ENCODE peak calls at places on chromosome 9, in four cellular contexts. Q is endothelial cell of umbilical vein, X is K562, U is GM12878. V is an unnamed sample.

GRCh38 chr9:93459432-93459847 is 6.1 kb upstream of the FAM120AOS start:
- DNase-seq in U (no peak), Q (no peak), X (no peak), V (no peak)

GRCh38 chr9:106784076-106784475 is 78.9 kb upstream of the ZNF462 start:
- DNase-seq in X (no peak), Q (no peak), U (no peak), V (no peak)

GRCh38 chr9:14031761-14032279 is 282.1 kb downstream of the NFIB start:
- DNase-seq in X (no peak), Q (peak), U (no peak), V (no peak)

GRCh38 chr9:20981486-20981885 is 50.0 kb downstream of the HACD4 start:
- DNase-seq in X (no peak), U (no peak), Q (peak), V (peak)

GRCh38 chr9:110278080-110278707 is 21.9 kb upstream of the TXN start:
- DNase-seq in U (no peak), X (no peak), Q (peak), V (peak)

GRCh38 chr9:14075218-14075617 is 238.7 kb downstream of the NFIB start:
- DNase-seq in U (no peak), Q (no peak), X (no peak), V (no peak)

GRCh38 chr9:105248691-105249090 is 4.2 kb downstream of the SLC44A1 start:
- DNase-seq in X (no peak), Q (no peak), U (no peak), V (no peak)

GRCh38 chr9:121744687-121745395 is 93.4 kb downstream of the DAB2IP start:
- DNase-seq in Q (no peak), X (no peak), U (no peak), V (peak)

GRCh38 chr9:87732756-87733155 is 6.8 kb downstream of the CTSL start:
- DNase-seq in U (no peak), Q (no peak), X (no peak), V (no peak)

GRCh38 chr9:16202913-16203734 is 650.3 kb downstream of the CCDC171 start:
- DNase-seq in Q (peak), X (no peak), U (no peak), V (peak)

GRCh38 chr9:13160051-13160450 is 119.4 kb downstream of the MPDZ start:
- DNase-seq in U (no peak), Q (no peak), X (no peak), V (no peak)

GRCh38 chr9:88182501-88182900 is 44.2 kb upstream of the SPATA31C2 start:
- DNase-seq in U (no peak), X (no peak), Q (no peak), V (no peak)

GRCh38 chr9:124105266-124105665 is 93.7 kb downstream of the LHX2 start:
- DNase-seq in Q (no peak), X (no peak), U (no peak), V (no peak)

GRCh38 chr9:79708541-79708940 is 136.8 kb downstream of the TLE4 start:
- DNase-seq in Q (no peak), X (no peak), U (no peak), V (no peak)

GRCh38 chr9:116075191-116075590 is 78.4 kb upstream of the PAPPA start:
- DNase-seq in U (no peak), X (no peak), Q (no peak), V (peak)

GRCh38 chr9:28134577-28134976 is 561.3 kb upstream of the C9orf72 start:
- DNase-seq in Q (peak), X (no peak), U (no peak), V (no peak)

GRCh38 chr9:77005216-77005615 is 14.2 kb upstream of the FOXB2 start:
- DNase-seq in X (no peak), Q (peak), U (no peak), V (no peak)

GRCh38 chr9:108835831-108836230 is 20.0 kb downstream of the ACTL7B start:
- DNase-seq in Q (no peak), X (no peak), U (no peak), V (no peak)

GRCh38 chr9:92658176-92658575 is 11.8 kb downstream of the IPPK start:
- DNase-seq in X (no peak), Q (no peak), U (no peak), V (no peak)

GRCh38 chr9:94868462-94868861 is 142.0 kb downstream of the AOPEP start:
- DNase-seq in Q (no peak), U (no peak), X (no peak), V (peak)

GRCh38 chr9:94869415-94869838 is 142.9 kb downstream of the AOPEP start:
- DNase-seq in Q (peak), X (no peak), U (no peak), V (peak)

GRCh38 chr9:94870465-94870792 is 143.9 kb downstream of the AOPEP start:
- DNase-seq in Q (no peak), X (no peak), U (no peak), V (no peak)

GRCh38 chr9:94872921-94873511 is 146.5 kb downstream of the AOPEP start:
- DNase-seq in X (no peak), Q (peak), U (no peak), V (no peak)

DNA sequence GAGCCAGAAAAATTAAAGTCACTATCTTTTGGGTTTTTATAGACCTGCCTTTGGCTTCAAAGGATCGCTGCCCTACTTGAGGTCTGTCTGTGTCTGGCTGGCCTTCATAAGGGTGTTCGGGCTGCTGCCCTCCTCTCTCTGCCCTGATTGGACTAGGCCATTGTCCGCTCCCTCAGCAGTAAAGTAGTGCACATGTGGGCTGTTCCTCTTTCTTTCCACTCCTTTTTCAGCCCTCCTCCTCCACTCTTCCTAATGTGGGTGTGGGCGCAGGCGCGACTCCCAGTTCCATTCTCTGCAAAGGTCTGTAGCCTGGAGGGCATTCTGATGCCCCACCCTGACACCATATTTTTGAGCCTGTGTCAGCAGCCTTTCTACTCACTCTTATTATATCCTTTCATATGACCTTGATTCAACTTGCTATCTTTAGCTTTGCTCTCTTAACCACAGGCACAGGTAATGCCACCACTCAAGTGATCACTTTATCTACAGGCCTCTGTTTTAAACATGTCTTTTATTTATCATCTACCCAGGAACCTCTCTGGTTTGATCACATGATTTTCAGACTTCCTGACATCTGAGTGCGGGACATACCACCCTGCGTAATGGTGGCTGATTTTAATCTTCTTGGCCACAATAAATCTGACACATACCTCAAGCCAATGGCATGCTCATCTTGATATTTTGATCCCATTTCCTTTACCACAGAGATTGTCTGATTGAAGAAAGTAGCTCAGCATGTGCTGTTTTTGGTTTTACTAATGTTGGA is 144.5 kb downstream of the AOPEP start:
- DNase-seq in U (no peak), X (no peak), Q (no peak), V (no peak)
- TF ChIP-seq FOS in U (no peak), X (no peak), Q (no peak), V (no peak)

DNA sequence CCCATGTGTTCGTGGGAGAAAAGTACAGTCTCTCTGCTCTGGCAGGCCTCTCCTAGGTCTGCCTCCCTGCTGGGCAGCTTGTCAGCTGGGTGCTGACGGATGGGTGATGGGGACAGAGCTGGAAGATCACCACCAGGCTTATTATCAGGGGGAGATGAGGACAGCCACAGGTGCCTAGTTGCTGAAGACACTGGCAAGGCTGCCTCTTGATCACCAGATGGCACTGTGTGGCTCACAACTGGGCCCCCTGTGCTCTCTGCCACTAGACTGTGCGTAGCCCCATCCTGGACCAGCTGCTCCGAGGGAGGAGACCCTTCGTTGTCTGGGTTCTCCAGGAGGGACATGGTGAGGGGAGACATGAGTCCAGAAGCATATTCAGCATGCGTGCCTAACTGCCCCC is 73.0 kb downstream of the KIF24 start:
- DNase-seq in U (no peak), X (no peak), Q (no peak), V (no peak)
- H3K27ac ChIP-seq in U (no peak), X (no peak), Q (no peak), V (no peak)

GRCh38 chr9:81268048-81268447 is 421.3 kb downstream of the TLE1 start:
- DNase-seq in X (no peak), U (no peak), Q (peak), V (peak)
- TF ChIP-seq FOS in X (no peak), U (no peak), Q (no peak), V (peak)

GRCh38 chr9:133607381-133607780 is 1.8 kb downstream of the FAM163B start:
- DNase-seq in Q (no peak), U (no peak), X (no peak), V (no peak)

GRCh38 chr9:133607976-133608375 is 1.2 kb downstream of the FAM163B start:
- DNase-seq in X (no peak), Q (no peak), U (no peak), V (no peak)

GRCh38 chr9:133608382-133608781 is 807 bp downstream of the FAM163B start:
- DNase-seq in U (no peak), Q (no peak), X (no peak), V (no peak)

GRCh38 chr9:133608881-133609280 is 308 bp downstream of the FAM163B start:
- DNase-seq in X (no peak), Q (no peak), U (no peak), V (no peak)

DNA sequence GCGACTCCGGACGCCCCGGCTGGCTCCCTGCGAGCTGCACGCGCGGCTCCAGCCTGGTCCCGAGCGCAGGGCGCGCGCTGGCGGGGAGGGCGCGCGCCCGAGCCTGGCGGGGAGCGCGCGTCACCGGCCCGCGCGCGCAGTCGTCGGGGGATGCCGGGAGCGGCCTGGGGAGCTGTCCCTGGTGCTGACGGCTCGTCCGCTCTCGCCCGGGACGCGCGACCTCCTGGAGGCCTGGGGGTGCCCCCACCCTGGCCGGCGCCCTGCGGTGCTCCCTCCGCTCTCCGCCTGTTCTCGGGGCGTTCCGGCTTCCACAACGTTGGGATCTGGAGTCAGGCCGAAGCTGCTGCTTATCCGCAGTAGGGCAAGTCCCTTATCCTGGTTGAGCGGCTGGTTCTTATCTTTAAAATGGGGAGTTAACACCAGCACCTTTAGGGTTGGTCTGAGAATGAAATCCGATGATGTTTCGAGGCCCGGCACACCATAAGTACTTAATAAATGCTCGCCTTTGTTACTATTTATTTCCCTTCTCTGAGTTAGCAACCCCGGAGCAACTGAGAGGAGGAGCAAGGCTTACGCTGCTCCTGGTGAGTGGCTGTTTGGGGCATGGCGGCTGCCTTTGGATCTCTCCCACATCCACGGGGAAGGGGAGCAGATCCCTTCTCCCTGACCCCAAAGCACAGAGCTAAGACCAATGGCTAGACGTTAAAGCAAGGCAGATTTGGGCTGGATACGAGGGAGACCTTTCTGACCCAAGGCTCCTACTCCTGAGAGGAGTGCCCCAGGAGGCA is at the start of gene FAM163B:
- DNase-seq in Q (peak), X (peak), U (no peak), V (peak)
- H3K27ac ChIP-seq in Q (no peak), X (no peak), U (no peak), V (no peak)

GRCh38 chr9:98263482-98264357 is 8.3 kb upstream of the TBC1D2 start:
- DNase-seq in Q (peak), X (peak), U (peak), V (peak)
- TF ChIP-seq FOS in Q (no peak), X (no peak), U (no peak), V (no peak)

GRCh38 chr9:136750526-136750925 is 2.2 kb upstream of the LCN6 start:
- DNase-seq in U (no peak), X (no peak), Q (no peak), V (peak)

GRCh38 chr9:136746621-136747020 is 1.7 kb downstream of the LCN6 start:
- DNase-seq in Q (no peak), X (no peak), U (no peak), V (no peak)

GRCh38 chr9:136748656-136749551 is 579 bp upstream of the LCN6 start:
- DNase-seq in X (no peak), U (no peak), Q (no peak), V (no peak)

GRCh38 chr9:136747161-136748060 is 914 bp downstream of the LCN6 start:
- DNase-seq in Q (no peak), U (no peak), X (no peak), V (no peak)

DNA sequence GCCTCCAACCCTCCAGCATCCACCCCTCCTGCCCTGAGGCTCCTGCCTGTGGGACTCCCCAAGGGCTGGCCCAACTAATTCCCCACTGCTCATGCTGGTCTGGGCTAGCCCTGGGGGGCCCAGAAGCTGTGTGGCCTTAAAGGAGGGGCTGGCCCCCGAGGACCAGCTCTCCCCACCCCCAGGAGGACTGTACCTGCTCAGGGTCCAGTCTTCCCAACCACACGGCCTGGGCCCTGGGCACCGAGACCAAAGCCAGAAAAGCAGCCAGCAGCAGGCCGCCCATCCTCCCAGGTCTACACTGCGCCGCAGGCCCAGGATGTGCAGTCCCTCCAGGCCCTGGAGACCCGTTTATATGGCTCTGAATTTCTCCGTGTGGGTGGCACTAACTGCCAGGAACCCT is at the start of gene LCN6:
- DNase-seq in Q (no peak), U (no peak), X (no peak), V (no peak)
- H3K27ac ChIP-seq in Q (no peak), U (no peak), X (no peak), V (no peak)

DNA sequence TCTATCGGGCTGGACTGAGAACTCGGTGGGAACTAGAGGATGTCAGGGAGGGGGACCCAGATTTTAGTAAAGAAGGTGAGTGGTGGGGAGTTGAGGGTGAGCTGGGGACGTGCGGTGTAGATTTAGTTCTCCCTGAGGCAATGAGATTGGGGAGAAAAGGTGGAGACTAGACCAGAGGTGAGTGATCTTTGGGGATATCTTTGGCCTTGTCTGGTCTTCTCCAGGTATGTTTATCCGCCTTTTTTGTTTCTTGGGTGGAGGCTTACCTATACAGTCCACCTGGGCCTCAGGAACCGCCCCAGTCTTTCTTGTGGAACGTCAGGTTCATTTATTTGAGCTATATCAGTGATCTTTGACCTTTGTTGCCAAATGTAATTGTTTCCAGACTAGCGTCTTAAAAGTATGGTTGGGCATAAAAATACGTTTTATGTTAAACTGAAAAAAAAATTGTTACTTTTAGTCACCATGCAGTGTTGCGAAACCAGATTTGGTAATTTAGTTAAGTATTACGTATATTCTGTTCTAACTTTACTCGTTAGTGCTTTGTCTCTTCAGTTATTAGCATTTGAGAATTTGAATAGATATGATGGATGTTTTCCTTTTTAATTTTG is 790 bp downstream of the UBAP1 start:
- DNase-seq in Q (peak), U (no peak), X (peak), V (peak)
- TF ChIP-seq FOS in Q (no peak), U (no peak), X (no peak), V (no peak)

DNA sequence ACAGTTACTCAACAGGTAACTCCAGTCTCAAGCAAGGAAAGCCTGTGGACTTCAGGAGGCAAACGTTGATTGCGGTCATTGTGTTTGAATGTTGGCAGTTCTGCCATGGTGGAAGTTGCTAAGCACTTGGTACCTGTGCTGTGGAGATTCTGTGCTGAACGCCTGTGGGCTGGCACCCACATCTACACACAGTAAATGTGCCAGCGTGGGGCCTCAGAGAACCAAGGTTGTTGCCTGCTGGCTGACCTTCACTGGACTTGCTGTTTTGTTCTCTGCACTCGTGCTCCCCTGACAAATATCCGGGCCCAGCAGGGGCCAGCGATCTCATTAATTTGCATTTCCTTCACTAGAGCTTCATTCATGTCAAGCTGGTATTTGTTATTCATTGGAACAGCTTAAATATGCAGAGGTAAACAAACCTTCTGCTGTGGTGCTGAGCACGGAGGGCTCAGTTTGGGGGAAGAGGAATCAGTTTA is 141.8 kb downstream of the PRKACG start:
- DNase-seq in X (no peak), Q (no peak), U (no peak), V (no peak)
- H3K27ac ChIP-seq in X (no peak), Q (no peak), U (no peak), V (no peak)

DNA sequence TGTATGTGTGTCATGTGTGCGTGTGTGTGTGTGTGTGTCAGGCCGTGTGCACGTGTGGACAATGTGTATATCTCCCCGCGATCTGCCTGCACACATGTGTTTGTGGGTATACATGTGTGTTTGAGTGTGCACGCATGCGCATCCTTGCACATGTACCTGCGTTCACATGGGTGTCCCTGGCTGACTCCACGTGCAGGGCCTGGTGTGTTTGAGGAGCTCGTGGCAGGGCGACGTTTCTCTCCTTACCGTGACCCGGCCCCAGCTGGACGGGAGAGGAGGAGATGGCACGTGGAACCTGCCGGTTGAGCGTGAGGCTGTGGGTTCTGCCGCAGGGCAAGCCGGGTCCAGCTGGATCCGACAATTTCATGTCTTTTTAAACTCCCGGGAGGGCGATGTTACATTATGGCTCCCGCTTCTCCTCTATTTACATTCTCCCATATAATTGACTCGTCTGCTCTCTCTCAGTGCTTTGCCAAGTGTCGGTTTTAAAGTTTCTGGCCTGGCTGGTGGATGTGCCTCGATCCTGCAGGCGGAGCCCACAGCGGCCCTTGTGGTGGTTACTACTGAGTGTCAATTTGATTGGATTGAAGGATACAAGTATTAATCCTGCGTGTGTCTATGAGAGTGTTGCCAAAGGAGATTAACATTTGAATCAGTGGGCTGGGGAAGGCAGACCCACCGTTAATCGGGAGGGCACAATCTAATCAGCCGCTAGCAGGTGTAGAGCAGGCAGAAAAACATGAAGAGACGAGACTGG is 5.9 kb downstream of the COL5A1 start:
- DNase-seq in Q (no peak), U (no peak), X (no peak), V (no peak)
- TF ChIP-seq FOS in Q (no peak), U (no peak), X (no peak), V (no peak)

GRCh38 chr9:97571664-97572063 is 61.5 kb downstream of the TSTD2 start:
- DNase-seq in Q (no peak), X (no peak), U (no peak), V (no peak)

GRCh38 chr9:97572196-97572891 is 60.8 kb downstream of the TSTD2 start:
- DNase-seq in Q (no peak), X (no peak), U (no peak), V (no peak)

GRCh38 chr9:97573482-97574073 is 59.6 kb downstream of the TSTD2 start:
- DNase-seq in U (no peak), Q (no peak), X (no peak), V (peak)

GRCh38 chr9:97570899-97571298 is 62.3 kb downstream of the TSTD2 start:
- DNase-seq in X (no peak), U (no peak), Q (no peak), V (no peak)

GRCh38 chr9:97572892-97573365 is 60.2 kb downstream of the TSTD2 start:
- DNase-seq in U (no peak), Q (no peak), X (no peak), V (no peak)
- H3K27ac ChIP-seq in U (no peak), Q (no peak), X (no peak), V (no peak)